ENCODE peak calls at places on chromosomes 12 and 14, in six cellular contexts. G is stimulated activated CD8-positive, alpha-beta memory T cell treated with anti-CD3 and anti-CD28 coated beads, Interleukin-15, amount 100 ng/mL, for 24 hours; H is activated CD8-positive, alpha-beta memory T cell treated with anti-CD3 and anti-CD28 coated beads, Interleukin-2, amount 50 U/mL, for 4 hours; T is activated T-cell treated with anti-CD3 and anti-CD28 coated beads for 1 hour; F is skeletal muscle cell; D is effector memory CD8-positive, alpha-beta T cell. I is an unnamed sample.

GRCh38 chr12:12338528-12339168 is 11.4 kb downstream of the MANSC1 start:
- DNase-seq in D (no peak), G (no peak), T (no peak), H (no peak), F (no peak), I (no peak)

GRCh38 chr12:104460973-104461693 is 4.4 kb downstream of the CHST11 start:
- DNase-seq in G (no peak), D (no peak), F (no peak), H (no peak), T (no peak), I (no peak)

GRCh38 chr12:69906411-69907216 is 81.6 kb downstream of the MYRFL start:
- DNase-seq in H (no peak), F (no peak), D (no peak), G (no peak), T (no peak), I (no peak)

GRCh38 chr12:104722541-104723534 is 235.3 kb downstream of the SLC41A2 start:
- DNase-seq in H (no peak), D (no peak), F (no peak), G (no peak), T (no peak), I (no peak)

GRCh38 chr14:104865631-104866441 is 768 bp downstream of the CEP170B start:
- DNase-seq in G (no peak), D (no peak), H (peak), T (peak), F (peak), I (peak)

GRCh38 chr12:51643951-51644350 is 52.9 kb downstream of the SCN8A start:
- DNase-seq in T (no peak), H (no peak), G (no peak), F (no peak), D (no peak), I (no peak)

GRCh38 chr14:100838493-100839440 is 12.8 kb downstream of the MEG3 start:
- DNase-seq in F (no peak), T (no peak), H (no peak), D (no peak), G (no peak), I (no peak)

GRCh38 chr12:107529991-107530390 is 155.6 kb upstream of the PWP1 start:
- DNase-seq in G (no peak), H (no peak), F (no peak), D (no peak), T (no peak), I (no peak)

GRCh38 chr12:23944067-23944466 is 5.4 kb downstream of the SOX5 start:
- DNase-seq in G (no peak), D (no peak), F (no peak), T (no peak), H (no peak), I (no peak)

GRCh38 chr12:71848212-71848611 is 8.7 kb downstream of the TBC1D15 start:
- DNase-seq in G (no peak), H (no peak), T (no peak), D (no peak), F (no peak), I (no peak)

GRCh38 chr12:67354966-67355365 is 85.8 kb downstream of the CAND1 start:
- DNase-seq in T (no peak), G (no peak), F (no peak), D (no peak), H (no peak), I (no peak)

GRCh38 chr12:46400406-46400805 is 27.8 kb upstream of the SLC38A2 start:
- DNase-seq in H (no peak), D (no peak), T (no peak), G (no peak), F (no peak), I (no peak)

GRCh38 chr12:25959069-25959961 is 833 bp downstream of the RASSF8 start:
- DNase-seq in D (no peak), F (peak), H (peak), T (no peak), G (no peak), I (no peak)

GRCh38 chr14:100654025-100654813 is 67.0 kb upstream of the BEGAIN start:
- DNase-seq in G (no peak), D (no peak), T (no peak), F (no peak), H (no peak), I (no peak)

GRCh38 chr14:100544506-100545141 is 42.6 kb downstream of the BEGAIN start:
- DNase-seq in F (no peak), H (no peak), D (no peak), T (no peak), G (no peak), I (no peak)

GRCh38 chr14:68526420-68527105 is 266.3 kb downstream of the ZFP36L1 start:
- DNase-seq in F (no peak), T (no peak), H (no peak), G (no peak), D (no peak), I (no peak)

GRCh38 chr12:114400925-114401324 is 5.0 kb downstream of the TBX5 start:
- DNase-seq in F (peak), G (no peak), T (no peak), H (no peak), D (no peak), I (no peak)

GRCh38 chr14:99402283-99402648 is 78.4 kb downstream of the SETD3 start:
- DNase-seq in F (no peak), D (no peak), H (no peak), G (no peak), T (no peak), I (no peak)

GRCh38 chr12:52122904-52123303 is 43.4 kb downstream of the SMIM41 start:
- DNase-seq in G (no peak), F (no peak), T (no peak), H (no peak), D (no peak), I (no peak)

GRCh38 chr12:52197371-52198231 is 5.8 kb upstream of the KRT80 start:
- DNase-seq in T (no peak), D (no peak), G (no peak), F (no peak), H (no peak), I (no peak)

GRCh38 chr14:47227051-47227600 is 448.3 kb downstream of the MDGA2 start:
- DNase-seq in D (no peak), G (no peak), F (no peak), T (no peak), H (no peak), I (no peak)

GRCh38 chr12:112303004-112303403 is 79.2 kb downstream of the HECTD4 start:
- DNase-seq in F (peak), D (peak), H (peak), T (peak), G (no peak), I (peak)

GRCh38 chr12:120041386-120042231 is 52.6 kb downstream of the BICDL1 start:
- DNase-seq in T (peak), H (peak), G (no peak), D (no peak), F (no peak), I (no peak)

GRCh38 chr12:51826881-51827280 is 21.6 kb downstream of the FIGNL2 start:
- DNase-seq in D (no peak), G (no peak), H (no peak), T (no peak), F (no peak), I (no peak)